ENCODE peak calls at places on chromosomes 5 and 9, in nine cellular contexts. B, V, I, F, M, R, C, W and T are unnamed samples.

GRCh38 chr9:137376386-137376785 is 46.6 kb downstream of the EXD3 start:
- DNase-seq in I (no peak), B (no peak), V (no peak), C (no peak), W (peak; percentile 2), F (no peak), M (no peak), R (no peak), T (no peak)

GRCh38 chr9:2144619-2145018 is 129.5 kb downstream of the SMARCA2 start:
- DNase-seq in B (no peak), R (no peak), M (no peak), F (no peak), C (no peak), I (no peak), W (no peak), V (no peak), T (no peak)

GRCh38 chr9:133788819-133789733 is 50.9 kb upstream of the SARDH start:
- DNase-seq in V (no peak), C (no peak), M (no peak), R (no peak), I (no peak), B (no peak), W (peak; percentile 52), F (no peak), T (no peak)

GRCh38 chr5:54309237-54309636 is 1.1 kb downstream of the ARL15 start:
- DNase-seq in F (no peak), C (no peak), V (no peak), B (no peak), R (no peak), I (no peak), M (no peak), W (no peak), T (no peak)

GRCh38 chr9:92378825-92379535 is 25.4 kb downstream of the OGN start:
- DNase-seq in M (no peak), F (no peak), W (no peak), V (no peak), C (no peak), I (no peak), B (peak; percentile 44), R (peak; percentile 41), T (no peak)

GRCh38 chr5:109900911-109901627 is 211.3 kb downstream of the MAN2A1 start:
- DNase-seq in I (no peak), R (no peak), B (no peak), C (no peak), V (no peak), F (no peak), W (no peak), M (no peak), T (no peak)

GRCh38 chr9:4508246-4508906 is 18.1 kb downstream of the SLC1A1 start:
- DNase-seq in F (no peak), C (no peak), W (no peak), R (peak; percentile 55), V (no peak), B (no peak), I (no peak), M (no peak), T (no peak)

GRCh38 chr5:139814191-139814601 is 18.6 kb downstream of the PSD2 start:
- DNase-seq in V (no peak), F (no peak), I (no peak), C (no peak), W (no peak), R (no peak), M (no peak), B (no peak), T (no peak)

GRCh38 chr9:134210908-134211810 is 46.8 kb upstream of the RNU6ATAC start:
- DNase-seq in V (no peak), I (no peak), C (no peak), R (no peak), M (peak; percentile 9), F (no peak), B (no peak), W (peak; percentile 51), T (no peak)

GRCh38 chr5:35319231-35320002 is 89.1 kb upstream of the PRLR start:
- DNase-seq in B (no peak), M (no peak), V (peak; percentile 57), F (peak; percentile 45), R (no peak), I (no peak), W (peak; percentile 66), C (no peak), T (no peak)

GRCh38 chr9:13268469-13268868 is 11.0 kb downstream of the MPDZ start:
- DNase-seq in M (no peak), R (no peak), C (no peak), V (no peak), B (no peak), F (no peak), I (no peak), W (no peak), T (no peak)

GRCh38 chr9:108800632-108801099 is 55.1 kb downstream of the ACTL7B start:
- DNase-seq in R (no peak), M (no peak), I (no peak), B (no peak), W (peak; percentile 77), C (no peak), V (no peak), F (no peak), T (no peak)

GRCh38 chr5:112735702-112736101 is 2.0 kb upstream of the APC start:
- DNase-seq in B (no peak), F (no peak), I (no peak), C (peak; percentile 15), M (no peak), W (no peak), V (no peak), R (no peak), T (no peak)

GRCh38 chr5:145975361-145976066 is 39.1 kb downstream of the SH3RF2 start:
- DNase-seq in V (no peak), M (no peak), F (no peak), C (peak; percentile 65), I (no peak), R (peak; percentile 25), B (no peak), W (no peak), T (no peak)

GRCh38 chr5:141412853-141413539 is at the start of gene PCDHGA10:
- DNase-seq in M (peak; percentile 40), I (peak; percentile 35), R (no peak), W (peak; percentile 59), V (peak; percentile 41), B (peak; percentile 74), F (peak; percentile 52), C (peak; percentile 93), T (no peak)

GRCh38 chr5:135395451-135395850 is 3.6 kb downstream of the MACROH2A1 start:
- DNase-seq in F (no peak), V (no peak), M (no peak), B (no peak), C (no peak), W (no peak), I (no peak), R (no peak), T (no peak)

GRCh38 chr5:172530406-172530805 is 76.1 kb upstream of the SH3PXD2B start:
- DNase-seq in M (no peak), I (no peak), W (no peak), C (no peak), V (no peak), F (no peak), R (no peak), B (no peak), T (no peak)

GRCh38 chr9:124282442-124283231 is 24.9 kb downstream of the NEK6 start:
- DNase-seq in M (no peak), B (no peak), R (no peak), W (peak; percentile 80), F (no peak), C (no peak), V (no peak), I (no peak), T (no peak)

GRCh38 chr5:94649874-94650273 is 31.4 kb downstream of the SLF1 start:
- DNase-seq in R (no peak), M (no peak), W (no peak), C (no peak), B (no peak), F (no peak), I (no peak), V (no peak), T (no peak)

GRCh38 chr9:84001621-84002020 is 21.0 kb downstream of the RMI1 start:
- DNase-seq in C (no peak), M (no peak), R (no peak), F (no peak), B (no peak), V (no peak), I (no peak), W (no peak), T (no peak)

GRCh38 chr5:154755361-154756202 is at the start of gene LARP1:
- DNase-seq in B (peak; percentile 74), F (peak; percentile 50), W (peak; percentile 73), C (no peak), M (peak; percentile 61), I (peak; percentile 11), R (no peak), V (no peak), T (peak; percentile 28)

GRCh38 chr9:83509372-83509771 is 28.8 kb downstream of the FRMD3 start:
- DNase-seq in I (no peak), R (peak; percentile 33), F (no peak), C (peak; percentile 10), B (peak; percentile 39), M (no peak), V (no peak), W (no peak), T (no peak)

GRCh38 chr5:113163328-113163727 is 186.7 kb downstream of the DCP2 start:
- DNase-seq in F (no peak), I (no peak), V (no peak), W (no peak), R (no peak), B (no peak), M (no peak), C (no peak), T (no peak)

GRCh38 chr5:103139264-103139865 is 19.3 kb downstream of the PPIP5K2 start:
- DNase-seq in I (peak; percentile 70), C (peak; percentile 33), F (peak; percentile 74), B (peak; percentile 61), W (peak; percentile 72), M (peak; percentile 81), R (peak; percentile 29), V (peak; percentile 70), T (peak; percentile 73)

GRCh38 chr9:112755059-112755458 is 4.5 kb downstream of the SNX30 start:
- DNase-seq in W (no peak), F (no peak), M (no peak), R (no peak), B (peak; percentile 33), V (no peak), I (no peak), C (no peak), T (no peak)

GRCh38 chr5:174612686-174613085 is 111.7 kb upstream of the MSX2 start:
- DNase-seq in I (no peak), M (no peak), B (no peak), V (no peak), R (no peak), C (no peak), W (no peak), F (no peak), T (no peak)

GRCh38 chr5:173760461-173761181 is 127.5 kb upstream of the CPEB4 start:
- DNase-seq in R (no peak), I (no peak), V (no peak), C (no peak), F (no peak), M (no peak), W (no peak), B (no peak), T (no peak)

GRCh38 chr9:11702529-11702928 is 990.7 kb upstream of the TYRP1 start:
- DNase-seq in F (no peak), C (no peak), I (no peak), B (no peak), R (no peak), V (no peak), W (no peak), M (no peak), T (no peak)

GRCh38 chr9:14372437-14373318 is 58.7 kb upstream of the NFIB start:
- DNase-seq in R (peak; percentile 3), W (peak; percentile 48), I (no peak), M (no peak), B (peak; percentile 60), F (no peak), C (peak; percentile 56), V (no peak), T (no peak)

GRCh38 chr5:131163315-131164119 is 1.5 kb downstream of the HINT1 start:
- DNase-seq in M (no peak), W (no peak), C (no peak), B (peak; percentile 11), F (no peak), V (no peak), I (no peak), R (no peak), T (no peak)

GRCh38 chr9:123561055-123561454 is 205.1 kb downstream of the CRB2 start:
- DNase-seq in F (no peak), C (no peak), I (no peak), R (no peak), V (no peak), B (peak; percentile 42), M (no peak), W (no peak), T (no peak)